ENCODE peak calls at places on chromosomes 12 and 14, in eight cellular contexts. X is activated naive CD8-positive, alpha-beta T cell treated with anti-CD3 and anti-CD28 coated beads, Interleukin-2, amount 50 U/mL, for 24 hours; S is A549; P is stimulated activated memory B cell treated with anti-CD40 and anti-IgM and Interleukin-4, amounts not matched to agents 10 μg/mL and 1 μg/mL and 100 μg/mL, for 72 hours; C is activated CD8-positive, alpha-beta T cell treated with anti-CD3 and anti-CD28 coated beads for 36 hours; A is heart right ventricle; Y is CD4-positive, CD25-positive, alpha-beta regulatory T cell; Z is activated naive CD4-positive, alpha-beta T cell treated with anti-CD3 and anti-CD28 coated beads, Interleukin-2, amount 50 U/mL, for 72 hours. R is an unnamed sample.
A peak's percentile ranks its signal among the peaks of the same experiment; 100 is the strongest.

GRCh38 chr12:64999157-64999425 is 122.0 kb downstream of the WIF1 start:
- ATAC-seq in X (no peak), Z (no peak), S (no peak), Y (no peak), C (no peak), A (no peak), P (no peak), R (no peak)

GRCh38 chr12:85445060-85445938 is 165.3 kb downstream of the ALX1 start:
- ATAC-seq in C (no peak), X (no peak), A (no peak), Z (no peak), Y (no peak), S (peak; percentile 85), P (no peak), R (no peak)

GRCh38 chr14:92644601-92645515 is 103.6 kb downstream of the LGMN start:
- ATAC-seq in S (no peak), C (no peak), P (no peak), A (peak; percentile 46), Z (no peak), X (no peak), Y (no peak), R (no peak)

GRCh38 chr12:124738636-124739467 is 124.8 kb downstream of the SCARB1 start:
- ATAC-seq in C (peak; percentile 25), S (no peak), Z (peak; percentile 33), Y (no peak), A (no peak), X (no peak), P (no peak), R (peak; percentile 46)

GRCh38 chr12:98332626-98333025 is 182.8 kb upstream of the TMPO start:
- ATAC-seq in P (no peak), Y (no peak), A (no peak), X (no peak), Z (no peak), S (peak; percentile 61), C (no peak), R (no peak)

GRCh38 chr14:64779472-64779871 is 75.2 kb downstream of the PLEKHG3 start:
- ATAC-seq in A (peak; percentile 90), Y (no peak), C (no peak), X (no peak), S (no peak), Z (no peak), P (no peak), R (no peak)

GRCh38 chr14:54609576-54609975 is 42.6 kb downstream of the SAMD4A start:
- ATAC-seq in C (no peak), Z (no peak), P (no peak), X (no peak), A (no peak), Y (no peak), S (no peak), R (peak; percentile 32)

GRCh38 chr12:33248364-33248763 is 191.3 kb downstream of the SYT10 start:
- ATAC-seq in Z (no peak), X (no peak), P (no peak), A (no peak), S (no peak), Y (no peak), C (no peak), R (no peak)

GRCh38 chr12:54337280-54337842 is 12.4 kb downstream of the COPZ1 start:
- ATAC-seq in C (no peak), Z (no peak), A (peak; percentile 88), Y (no peak), X (no peak), P (no peak), S (no peak), R (no peak)